ENCODE peak calls at places on chromosomes 16 and 17, in eight cellular contexts. Y is mammary epithelial cell, P is PC-3, I is endodermal cell, M is neural progenitor cell, S is heart left ventricle, K is prostate gland, T is OCI-LY7. J is an unnamed sample. For H3K9me3, the result is how much of the 10 kb centered on the place peaks cover.

GRCh38 chr16:82011199-82011641 is at the start of gene SDR42E1:
- DNase-seq in Y (peak), P (no peak), I (no peak), M (no peak), S (no peak), K (peak), T (peak), J (no peak)

GRCh38 chr16:84330685-84331050 is 36.0 kb downstream of the WFDC1 start:
- DNase-seq in Y (no peak), P (no peak), I (peak), M (no peak), S (no peak), K (no peak), T (no peak), J (no peak)

GRCh38 chr17:58267347-58268324 is 13.1 kb downstream of the MPO start:
- DNase-seq in Y (no peak), P (no peak), I (peak), M (no peak), S (peak), K (no peak), T (no peak), J (no peak)

GRCh38 chr17:2475056-2475455 is 36.6 kb downstream of the METTL16 start:
- DNase-seq in Y (no peak), P (no peak), I (no peak), M (no peak), S (no peak), K (no peak), T (no peak), J (no peak)

GRCh38 chr16:66287416-66287815 is 79.1 kb upstream of the CDH5 start:
- DNase-seq in Y (no peak), P (no peak), I (peak), M (no peak), S (no peak), K (no peak), T (no peak), J (no peak)

GRCh38 chr16:49986351-49987124 is 38.5 kb upstream of the CNEP1R1 start:
- DNase-seq in Y (no peak), P (peak), I (peak), M (no peak), S (no peak), K (no peak), T (no peak), J (no peak)

GRCh38 chr17:50635720-50636144 is 1.1 kb downstream of the ABCC3 start:
- DNase-seq in Y (no peak), P (peak), I (no peak), M (no peak), S (no peak), K (no peak), T (no peak), J (no peak)

GRCh38 chr17:82003411-82004381 is 19.0 kb downstream of the CENPX start:
- DNase-seq in Y (peak), P (peak), I (peak), M (no peak), S (peak), K (no peak), T (no peak), J (peak)

GRCh38 chr16:51343411-51343810 is 192.3 kb upstream of the SALL1 start:
- DNase-seq in Y (peak), P (no peak), I (no peak), M (no peak), S (no peak), K (no peak), T (no peak), J (no peak)

GRCh38 chr17:38702900-38703741 is 2.0 kb upstream of the MLLT6 start:
- DNase-seq in Y (no peak), P (peak), I (no peak), M (no peak), S (no peak), K (peak), T (peak), J (no peak)

GRCh38 chr17:8079291-8080207 is 8.0 kb downstream of the ALOX12B start:
- DNase-seq in Y (peak), P (peak), I (peak), M (peak), S (peak), K (no peak), T (peak), J (peak)

GRCh38 chr16:72783716-72784320 is 264.1 kb downstream of the ZFHX3 start:
- DNase-seq in Y (no peak), P (peak), I (no peak), M (no peak), S (no peak), K (no peak), T (no peak), J (no peak)

GRCh38 chr16:85429776-85430522 is 183.2 kb upstream of the GSE1 start:
- DNase-seq in Y (no peak), P (no peak), I (no peak), M (no peak), S (no peak), K (no peak), T (no peak), J (no peak)

GRCh38 chr16:88378401-88378800 is 4.4 kb upstream of the ZNF469 start:
- DNase-seq in Y (no peak), P (no peak), I (no peak), M (no peak), S (no peak), K (no peak), T (no peak), J (no peak)

GRCh38 chr17:82858376-82859126 is 18.7 kb upstream of the ZNF750 start:
- DNase-seq in Y (peak), P (peak), I (no peak), M (no peak), S (no peak), K (peak), T (no peak), J (no peak)

GRCh38 chr17:48990882-48991357 is 6.3 kb upstream of the IGF2BP1 start:
- DNase-seq in Y (no peak), P (no peak), I (peak), M (peak), S (no peak), K (no peak), T (no peak), J (no peak)

GRCh38 chr16:87540072-87540976 is 47.5 kb upstream of the ZCCHC14 start:
- DNase-seq in Y (no peak), P (no peak), I (no peak), M (no peak), S (peak), K (no peak), T (no peak), J (no peak)

GRCh38 chr16:70777973-70778406 is 23.0 kb downstream of the VAC14 start:
- DNase-seq in Y (peak), P (no peak), I (no peak), M (no peak), S (no peak), K (peak), T (no peak), J (no peak)

GRCh38 chr16:16113076-16113475 is 110.2 kb downstream of the ABCC6 start:
- DNase-seq in Y (no peak), P (no peak), I (no peak), M (no peak), S (no peak), K (no peak), T (no peak), J (no peak)

GRCh38 chr17:40539711-40540411 is 25.4 kb downstream of the CCR7 start:
- DNase-seq in Y (no peak), P (no peak), I (no peak), M (no peak), S (peak), K (no peak), T (no peak), J (no peak)

GRCh38 chr17:13647551-13647950 is 45.8 kb upstream of the HS3ST3A1 start:
- DNase-seq in Y (no peak), P (no peak), I (no peak), M (no peak), S (no peak), K (no peak), T (no peak), J (no peak)

GRCh38 chr17:10117581-10118001 is 80.8 kb downstream of the GAS7 start:
- DNase-seq in Y (no peak), P (no peak), I (peak), M (no peak), S (peak), K (no peak), T (no peak), J (no peak)

GRCh38 chr16:64791756-64792155 is 330.1 kb downstream of the CDH11 start:
- DNase-seq in Y (no peak), P (no peak), I (no peak), M (no peak), S (no peak), K (no peak), T (no peak), J (no peak)

GRCh38 chr16:8611886-8612595 is 9.5 kb upstream of the METTL22 start:
- DNase-seq in Y (peak), P (no peak), I (no peak), M (no peak), S (no peak), K (no peak), T (no peak), J (no peak)

GRCh38 chr17:4072487-4073157 is 70.2 kb downstream of the ZZEF1 start:
- DNase-seq in Y (no peak), P (peak), I (no peak), M (no peak), S (no peak), K (peak), T (no peak), J (no peak)

GRCh38 chr16:87392823-87393679 is 915 bp downstream of the MAP1LC3B start:
- DNase-seq in Y (peak), P (peak), I (peak), M (peak), S (peak), K (no peak), T (peak), J (no peak)

GRCh38 chr16:29237971-29238370 is 168.5 kb downstream of the NPIPB11 start:
- DNase-seq in Y (no peak), P (no peak), I (no peak), M (no peak), S (no peak), K (no peak), T (no peak), J (no peak)

GRCh38 chr16:27287051-27287811 is 18.7 kb upstream of the NSMCE1 start:
- DNase-seq in Y (no peak), P (peak), I (no peak), M (no peak), S (no peak), K (no peak), T (no peak), J (no peak)

GRCh38 chr16:48479955-48480354 is 94.7 kb upstream of the SIAH1 start:
- DNase-seq in Y (no peak), P (no peak), I (no peak), M (no peak), S (no peak), K (no peak), T (no peak), J (no peak)

GRCh38 chr17:34756670-34757021 is 177.3 kb downstream of the TMEM132E start:
- DNase-seq in Y (no peak), P (peak), I (peak), M (no peak), S (peak), K (no peak), T (no peak), J (no peak)

GRCh38 chr17:73341350-73342056 is 29.7 kb upstream of the CDC42EP4 start:
- DNase-seq in Y (no peak), P (no peak), I (no peak), M (no peak), S (no peak), K (no peak), T (no peak), J (no peak)

GRCh38 chr16:1494129-1494640 is 1.0 kb downstream of the TELO2 start:
- DNase-seq in Y (peak), P (peak), I (peak), M (peak), S (peak), K (peak), T (peak), J (peak)

GRCh38 chr17:77909236-77909635 is 49.3 kb upstream of the TNRC6C start:
- DNase-seq in Y (no peak), P (no peak), I (peak), M (peak), S (peak), K (peak), T (no peak), J (no peak)

GRCh38 chr17:50056961-50057330 is 1.0 kb downstream of the ITGA3 start:
- DNase-seq in Y (peak), P (peak), I (peak), M (peak), S (peak), K (no peak), T (no peak), J (no peak)

GRCh38 chr16:35574454-35575431 is 2115.3 kb downstream of the TP53TG3F start:
- DNase-seq in Y (no peak), P (no peak), I (no peak), M (no peak), S (no peak), K (no peak), T (no peak), J (no peak)

GRCh38 chr16:35574011-35574410 is 2114.6 kb downstream of the TP53TG3F start:
- DNase-seq in Y (no peak), P (no peak), I (no peak), M (no peak), S (no peak), K (no peak), T (no peak), J (no peak)

GRCh38 chr16:35575432-35575821 is 2116.0 kb downstream of the TP53TG3F start:
- DNase-seq in Y (no peak), P (no peak), I (no peak), M (no peak), S (no peak), K (no peak), T (no peak), J (no peak)

GRCh38 chr16:35572186-35572585 is 2112.8 kb downstream of the TP53TG3F start:
- DNase-seq in Y (no peak), P (no peak), I (no peak), M (no peak), S (no peak), K (no peak), T (no peak), J (no peak)

DNA sequence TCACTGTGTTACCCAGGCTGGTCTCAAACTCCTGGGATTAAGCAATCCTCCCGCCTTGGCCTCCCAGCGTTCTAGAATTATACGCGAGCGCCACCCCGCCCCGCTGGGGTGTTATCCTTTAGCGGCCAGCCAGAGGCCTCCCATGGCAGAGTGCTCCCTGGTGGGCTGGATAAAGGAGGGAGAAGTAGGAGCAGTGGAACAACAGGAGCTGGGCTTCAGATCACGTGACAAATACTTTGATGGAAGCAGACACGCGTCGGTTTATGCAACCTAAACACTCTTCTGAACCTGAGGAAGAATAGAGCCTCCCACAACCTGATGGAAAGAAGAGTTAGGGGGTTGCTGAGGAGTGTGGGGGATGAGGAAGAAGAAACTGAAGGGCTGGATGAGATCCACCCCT is 2114.0 kb downstream of the TP53TG3F start:
- DNase-seq in Y (no peak), P (no peak), I (no peak), M (no peak), S (no peak), K (no peak), T (no peak), J (no peak)
- H3K9me3 ChIP-seq in Y (under half), P (under half), I (half or more), M (under half), S (under half), K (under half), T (under half), J (under half)

DNA sequence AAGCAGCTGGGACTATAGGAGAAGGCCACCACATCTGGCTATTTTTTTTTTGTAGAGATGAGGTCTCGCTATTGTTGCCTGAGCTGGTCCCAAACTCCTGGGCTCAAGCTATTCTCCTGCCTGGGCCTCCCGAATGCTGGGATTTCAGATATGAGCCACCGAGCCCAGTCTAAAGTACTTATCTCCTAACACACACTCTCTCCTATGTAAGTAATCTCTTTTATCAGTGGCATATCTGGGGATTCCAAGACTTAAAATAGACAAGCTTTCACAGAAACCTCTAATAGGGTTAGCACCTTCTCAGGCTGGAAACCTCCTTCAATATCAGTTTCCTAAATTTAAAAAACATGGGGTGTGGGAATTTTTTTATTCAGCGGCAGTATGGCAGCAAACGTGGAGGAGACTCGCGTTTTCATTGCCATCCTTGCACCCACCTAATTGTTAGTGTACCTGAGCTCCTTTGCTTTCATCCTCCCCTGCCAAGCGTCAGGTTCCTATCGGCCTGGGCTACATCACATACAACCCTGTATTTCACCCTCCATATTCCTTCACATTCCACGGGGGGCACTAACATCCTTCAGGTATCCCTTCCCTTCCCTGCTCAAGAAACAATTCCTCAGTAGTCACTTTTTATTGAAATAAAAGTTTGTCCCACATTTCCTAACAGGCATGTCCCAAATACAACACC is 1.1 kb downstream of the EZH1 start:
- DNase-seq in Y (no peak), P (no peak), I (no peak), M (no peak), S (no peak), K (no peak), T (no peak), J (no peak)
- TF ChIP-seq CTCF in Y (peak), P (peak), I (peak), M (peak), S (no peak), K (no peak), T (no peak), J (peak)

GRCh38 chr16:35449663-35450062 is 1990.3 kb downstream of the TP53TG3F start:
- DNase-seq in Y (no peak), P (no peak), I (no peak), M (no peak), S (no peak), K (peak), T (no peak), J (no peak)
- H3K9me3 ChIP-seq in Y (half or more), P (under half), I (half or more), M (under half), S (under half), K (under half), T (under half), J (half or more)

DNA sequence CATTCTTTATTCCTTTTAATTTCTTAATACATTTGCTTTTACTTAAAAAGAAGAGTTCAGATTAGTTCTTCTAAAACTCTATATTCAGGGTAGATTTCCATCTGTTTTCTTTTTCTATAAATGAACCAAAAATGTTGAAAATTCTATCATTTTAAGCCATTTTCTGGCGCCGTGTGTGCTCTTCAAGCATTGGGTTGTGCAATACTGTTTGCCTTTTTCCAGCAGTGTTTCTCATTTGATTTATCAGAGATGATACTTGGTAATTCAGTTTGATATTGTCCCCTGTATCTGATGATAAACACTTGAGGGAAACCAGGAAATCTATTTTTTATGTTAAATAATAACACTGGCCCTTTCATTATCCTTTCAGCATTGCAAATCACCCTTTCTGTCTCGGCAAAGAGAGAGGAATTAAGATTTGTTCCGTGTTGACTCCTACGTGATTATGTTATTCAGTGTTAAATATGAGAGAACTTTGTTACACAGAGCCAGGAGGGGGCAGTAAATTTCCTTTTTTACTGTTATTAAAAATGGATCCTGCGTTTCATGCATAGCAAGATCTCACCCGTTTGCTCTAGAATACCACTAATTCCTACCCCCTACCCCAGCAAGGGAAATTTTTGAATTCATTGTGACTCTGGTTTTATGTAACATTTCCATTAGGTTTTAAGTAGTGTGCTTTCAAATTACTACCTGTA is 606.9 kb upstream of the RBFOX1 start:
- DNase-seq in Y (no peak), P (peak), I (no peak), M (peak), S (no peak), K (no peak), T (peak), J (peak)
- TF ChIP-seq CTCF in Y (no peak), P (peak), I (peak), M (peak), S (no peak), K (no peak), T (peak), J (peak)

DNA sequence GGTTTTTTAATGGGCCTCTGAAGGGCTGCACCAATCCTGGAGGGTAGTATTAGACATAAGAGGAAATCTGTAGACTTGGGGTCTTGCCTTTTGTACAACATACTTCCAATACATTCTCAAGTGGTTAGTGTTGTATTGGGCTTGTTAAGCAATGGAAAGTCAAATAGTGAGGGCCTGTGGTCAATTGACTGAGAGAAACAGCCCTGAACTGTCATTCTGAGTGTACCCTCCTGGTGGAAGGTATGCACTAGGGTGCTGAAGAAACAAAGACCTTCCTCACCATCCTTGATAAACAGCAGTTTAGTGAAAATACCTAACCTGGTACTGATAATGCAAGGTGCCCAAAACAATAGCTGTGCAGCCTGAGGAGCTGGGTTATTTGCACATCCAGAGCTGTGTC is 22.2 kb downstream of the OR2C1 start:
- DNase-seq in Y (no peak), P (no peak), I (no peak), M (no peak), S (no peak), K (no peak), T (no peak), J (no peak)
- H3K9me3 ChIP-seq in Y (under half), P (under half), I (under half), M (under half), S (half or more), K (under half), T (under half), J (half or more)

GRCh38 chr17:66287911-66288310 is 14.5 kb upstream of the PRKCA start:
- DNase-seq in Y (no peak), P (no peak), I (no peak), M (no peak), S (no peak), K (no peak), T (no peak), J (no peak)

GRCh38 chr17:66292351-66292750 is 10.1 kb upstream of the PRKCA start:
- DNase-seq in Y (no peak), P (no peak), I (no peak), M (no peak), S (no peak), K (no peak), T (no peak), J (no peak)

GRCh38 chr17:66285149-66285548 is 17.3 kb upstream of the PRKCA start:
- DNase-seq in Y (no peak), P (no peak), I (no peak), M (no peak), S (no peak), K (no peak), T (no peak), J (no peak)

GRCh38 chr17:66290097-66290722 is 12.2 kb upstream of the PRKCA start:
- DNase-seq in Y (no peak), P (no peak), I (no peak), M (no peak), S (no peak), K (no peak), T (peak), J (no peak)
- TF ChIP-seq CTCF in Y (no peak), P (peak), I (peak), M (peak), S (no peak), K (peak), T (peak), J (no peak)

DNA sequence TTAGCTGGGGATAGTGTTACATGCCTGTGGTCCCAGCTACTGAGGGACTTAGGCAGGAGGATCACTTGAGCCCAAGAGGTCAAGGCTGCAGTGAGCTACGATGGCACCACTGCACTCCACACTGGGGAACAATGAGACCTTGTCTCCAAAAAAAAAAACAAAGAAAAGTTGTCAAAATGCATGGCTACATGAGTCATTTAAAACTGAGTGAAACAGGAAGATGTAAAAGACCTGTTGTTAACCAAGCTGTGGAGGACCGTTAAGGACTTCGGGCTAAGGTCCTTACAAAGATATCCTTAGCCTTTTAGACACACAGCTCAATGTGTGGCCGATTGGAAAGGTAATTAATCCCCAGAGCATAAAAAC is 25.1 kb downstream of the ZP2 start:
- DNase-seq in Y (peak), P (no peak), I (no peak), M (no peak), S (no peak), K (no peak), T (no peak), J (no peak)
- H3K9me3 ChIP-seq in Y (under half), P (under half), I (under half), M (under half), S (under half), K (under half), T (under half), J (under half)

J was measured in tibial nerve.